ENCODE peak calls at places on chromosomes 2 and 18, in six cellular contexts. D is HepG2, E is SK-N-SH, Y is K562, I is GM12878, G is H1. Z is an unnamed sample.

GRCh38 chr2:164981217-164981990 is 26.1 kb upstream of the SLC38A11 start:
- DNase-seq in Y (no peak), D (no peak), G (no peak), I (no peak), E (no peak), Z (no peak)

GRCh38 chr2:48548871-48549270 is 18.9 kb downstream of the STON1 start:
- DNase-seq in G (no peak), Y (no peak), E (no peak), I (no peak), D (no peak), Z (no peak)

GRCh38 chr18:9181275-9181674 is 44.7 kb downstream of the ANKRD12 start:
- DNase-seq in D (no peak), G (no peak), I (no peak), Y (peak; percentile 34), E (no peak), Z (no peak)

GRCh38 chr2:217402622-217403383 is 542.9 kb upstream of the TNP1 start:
- DNase-seq in E (no peak), I (no peak), D (no peak), G (no peak), Y (peak; percentile 11), Z (no peak)

GRCh38 chr2:152730591-152731333 is 12.3 kb downstream of the ARL6IP6 start:
- DNase-seq in D (no peak), Y (no peak), G (no peak), I (no peak), E (no peak), Z (peak; percentile 85)

GRCh38 chr2:161625996-161626395 is 1.8 kb downstream of the SLC4A10 start:
- DNase-seq in I (no peak), D (no peak), G (no peak), Y (no peak), E (no peak), Z (no peak)

GRCh38 chr2:185050804-185051203 is 452.5 kb downstream of the ZNF804A start:
- DNase-seq in D (no peak), G (no peak), E (no peak), Y (no peak), I (no peak), Z (no peak)

GRCh38 chr2:236261452-236261851 is 2.8 kb downstream of the ASB18 start:
- DNase-seq in G (no peak), D (no peak), I (no peak), Y (no peak), E (no peak), Z (no peak)

GRCh38 chr2:44642123-44642857 is 280.5 kb downstream of the CAMKMT start:
- DNase-seq in E (peak; percentile 46), D (no peak), I (no peak), Y (no peak), G (no peak), Z (no peak)

GRCh38 chr2:45180784-45181183 is 171.5 kb upstream of the SIX2 start:
- DNase-seq in D (no peak), E (no peak), G (no peak), Y (no peak), I (no peak), Z (no peak)

GRCh38 chr2:189285962-189286648 is 106.5 kb upstream of the COL5A2 start:
- DNase-seq in E (no peak), G (no peak), D (no peak), Y (no peak), I (no peak), Z (no peak)

GRCh38 chr2:191521608-191522208 is 156.2 kb upstream of the NABP1 start:
- DNase-seq in D (peak; percentile 40), I (no peak), E (peak; percentile 46), Y (peak; percentile 3), G (no peak), Z (no peak)

GRCh38 chr2:37782721-37783438 is 111.4 kb upstream of the CDC42EP3 start:
- DNase-seq in I (no peak), Y (no peak), E (no peak), D (no peak), G (no peak), Z (no peak)

GRCh38 chr2:203002054-203002821 is 12.4 kb upstream of the NBEAL1 start:
- DNase-seq in I (no peak), G (no peak), Y (no peak), D (no peak), E (no peak), Z (no peak)

GRCh38 chr2:40451926-40452605 is at the start of gene SLC8A1:
- DNase-seq in E (peak; percentile 93), I (no peak), G (peak; percentile 62), D (no peak), Y (no peak), Z (peak; percentile 40)

GRCh38 chr2:237281900-237282306 is 132.1 kb downstream of the COL6A3 start:
- DNase-seq in I (no peak), D (no peak), G (no peak), E (no peak), Y (no peak), Z (no peak)

GRCh38 chr2:175309799-175310198 is 128.3 kb upstream of the ATP5MC3 start:
- DNase-seq in D (peak; percentile 27), E (peak; percentile 54), Y (peak; percentile 48), I (no peak), G (peak; percentile 54), Z (no peak)

GRCh38 chr2:53568463-53568862 is 199.1 kb upstream of the CHAC2 start:
- DNase-seq in I (no peak), Y (no peak), E (no peak), G (no peak), D (no peak), Z (no peak)
- H3K4me3 ChIP-seq in I (no peak overlapping the region), Y (no peak overlapping the region), E (peak overlapping the region; percentile 28), G (no peak overlapping the region), D (no peak overlapping the region), Z (no peak overlapping the region)

GRCh38 chr2:73987109-73987947 is 2.6 kb downstream of the TET3 start:
- DNase-seq in D (no peak), G (no peak), I (no peak), E (peak; percentile 62), Y (peak; percentile 78), Z (peak; percentile 75)
- TF ChIP-seq GABPA in D (no peak), G (no peak), I (no peak), E (no peak), Y (no peak), Z (no peak)

GRCh38 chr18:35477497-35477896 is 20.3 kb downstream of the INO80C start:
- DNase-seq in E (no peak), Y (no peak), I (no peak), G (no peak), D (no peak), Z (no peak)

GRCh38 chr18:35477974-35478373 is 19.8 kb downstream of the INO80C start:
- DNase-seq in E (no peak), I (no peak), G (no peak), D (no peak), Y (no peak), Z (no peak)

GRCh38 chr18:35479911-35480586 is 17.7 kb downstream of the INO80C start:
- DNase-seq in Y (no peak), I (no peak), G (no peak), D (no peak), E (no peak), Z (no peak)

GRCh38 chr18:35481960-35482366 is 15.8 kb downstream of the INO80C start:
- DNase-seq in I (no peak), E (no peak), D (peak; percentile 92), G (no peak), Y (no peak), Z (no peak)

DNA sequence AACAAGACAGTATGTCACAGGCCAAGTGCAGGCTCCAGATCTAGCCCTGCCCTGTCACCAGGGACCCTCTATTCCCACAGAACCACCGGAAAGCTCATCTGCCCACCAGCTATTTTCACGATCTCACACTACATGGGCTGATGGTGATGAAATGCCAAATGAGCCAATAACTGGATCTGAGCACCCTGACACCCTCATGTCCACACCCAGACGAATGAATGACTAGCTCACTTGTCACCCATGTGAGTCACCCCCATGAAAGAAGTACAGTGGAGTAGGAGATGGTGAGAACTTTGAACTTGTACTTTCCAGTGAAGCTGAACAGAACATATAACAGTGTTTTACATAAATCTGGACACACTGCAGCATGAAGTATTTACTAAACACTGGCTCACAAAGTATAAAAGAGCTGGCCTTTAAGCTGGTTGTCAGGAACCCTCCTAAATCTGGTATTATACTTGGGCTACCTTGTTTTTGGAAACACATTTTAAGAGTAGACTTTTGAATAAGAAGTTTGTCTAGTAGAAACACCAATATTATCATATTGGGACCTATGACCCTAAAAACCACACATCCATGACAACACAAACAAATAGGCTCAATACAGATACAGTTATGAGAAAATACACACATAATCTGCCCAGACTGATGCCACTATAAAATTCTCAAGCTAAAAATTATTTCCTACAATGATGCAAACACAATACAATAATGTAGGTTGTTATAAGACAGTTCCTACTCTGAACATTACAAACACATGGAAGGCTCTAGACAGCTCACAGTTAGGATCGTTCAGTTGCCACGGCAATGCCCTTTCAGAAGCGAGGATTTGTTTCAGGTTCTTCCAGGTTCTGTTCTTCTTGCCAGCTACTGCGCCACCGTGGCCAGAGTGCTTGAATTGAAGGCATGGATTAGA is 19.0 kb downstream of the INO80C start:
- DNase-seq in D (peak; percentile 97), I (no peak), E (no peak), G (no peak), Y (peak; percentile 56), Z (peak; percentile 26)
- H3K4me3 ChIP-seq in D (peak overlapping the region; percentile 49), I (no peak overlapping the region), E (no peak overlapping the region), G (no peak overlapping the region), Y (no peak overlapping the region), Z (no peak overlapping the region)

GRCh38 chr2:11621465-11621864 is 48.5 kb downstream of the NTSR2 start:
- DNase-seq in G (no peak), Y (no peak), E (no peak), I (no peak), D (no peak), Z (no peak)
- TF ChIP-seq GABPA in G (no peak), Y (no peak), E (no peak), I (no peak), D (no peak), Z (no peak)